ENCODE peak calls at places on chromosomes 7 and 10, in four cellular contexts. One of them, this sample, is unnamed.

GRCh38 chr7:39656415-39656814 is 33.0 kb downstream of the RALA start:
- DNase-seq in K562: no peak
- DNase-seq in WTC11: no peak
- DNase-seq in HepG2: no peak
- DNase-seq in this sample: no peak

GRCh38 chr7:3437467-3437866 is 136.4 kb downstream of the SDK1 start:
- DNase-seq in WTC11: no peak
- DNase-seq in K562: no peak
- DNase-seq in HepG2: no peak
- DNase-seq in this sample: no peak

GRCh38 chr7:105649727-105650381 is 68.6 kb upstream of the EFCAB10 start:
- DNase-seq in K562: no peak
- DNase-seq in HepG2: no peak
- DNase-seq in WTC11: no peak
- DNase-seq in this sample: no peak

GRCh38 chr10:32952541-32953276 is 5.3 kb downstream of the ITGB1 start:
- DNase-seq in K562: no peak
- DNase-seq in WTC11: no peak
- DNase-seq in HepG2: no peak
- DNase-seq in this sample: no peak

GRCh38 chr7:102889836-102890235 is 23.0 kb upstream of the LRRC17 start:
- DNase-seq in HepG2: no peak
- DNase-seq in WTC11: no peak
- DNase-seq in K562: no peak
- DNase-seq in this sample: no peak

GRCh38 chr10:28734940-28735759 is 57.8 kb downstream of the BAMBI start:
- DNase-seq in HepG2: peak
- DNase-seq in K562: peak
- DNase-seq in WTC11: no peak
- DNase-seq in this sample: peak

GRCh38 chr7:1839701-1840100 is 169.6 kb downstream of the ELFN1 start:
- DNase-seq in K562: no peak
- DNase-seq in HepG2: no peak
- DNase-seq in WTC11: peak
- DNase-seq in this sample: peak

GRCh38 chr10:13272164-13272571 is 27.7 kb downstream of the PHYH start:
- DNase-seq in K562: no peak
- DNase-seq in HepG2: peak
- DNase-seq in WTC11: peak
- DNase-seq in this sample: peak

GRCh38 chr10:70584941-70585544 is 17.5 kb downstream of the PRF1 start:
- DNase-seq in HepG2: peak
- DNase-seq in WTC11: peak
- DNase-seq in K562: peak
- DNase-seq in this sample: peak

GRCh38 chr7:7761340-7761973 is 43.0 kb upstream of the RPA3 start:
- DNase-seq in K562: no peak
- DNase-seq in WTC11: no peak
- DNase-seq in HepG2: peak
- DNase-seq in this sample: no peak

GRCh38 chr7:132709971-132710567 is 133.8 kb upstream of the PLXNA4 start:
- DNase-seq in WTC11: peak
- DNase-seq in K562: peak
- DNase-seq in HepG2: peak
- DNase-seq in this sample: no peak

GRCh38 chr10:119189811-119190282 is 11.2 kb upstream of the PRDX3 start:
- DNase-seq in K562: peak
- DNase-seq in HepG2: peak
- DNase-seq in WTC11: no peak
- DNase-seq in this sample: no peak

GRCh38 chr7:29987821-29988317 is 1.7 kb downstream of the SCRN1 start:
- DNase-seq in HepG2: peak
- DNase-seq in K562: no peak
- DNase-seq in WTC11: no peak
- DNase-seq in this sample: peak

GRCh38 chr10:23326541-23327307 is 17.9 kb downstream of the C10orf67 start:
- DNase-seq in K562: no peak
- DNase-seq in HepG2: no peak
- DNase-seq in WTC11: no peak
- DNase-seq in this sample: no peak

GRCh38 chr10:18666810-18667209 is 7.6 kb downstream of the ARL5B start:
- DNase-seq in WTC11: no peak
- DNase-seq in HepG2: peak
- DNase-seq in K562: no peak
- DNase-seq in this sample: no peak

GRCh38 chr10:37856881-37857286 is 526 bp downstream of the ZNF248 start:
- DNase-seq in HepG2: no peak
- DNase-seq in K562: peak
- DNase-seq in WTC11: peak
- DNase-seq in this sample: peak

GRCh38 chr7:44162179-44162578 is 21.0 kb upstream of the MYL7 start:
- DNase-seq in WTC11: no peak
- DNase-seq in K562: no peak
- DNase-seq in HepG2: no peak
- DNase-seq in this sample: no peak

GRCh38 chr7:41931263-41931646 is 228.4 kb upstream of the INHBA start:
- DNase-seq in WTC11: no peak
- DNase-seq in K562: no peak
- DNase-seq in HepG2: no peak
- DNase-seq in this sample: no peak

GRCh38 chr7:20141666-20142065 is 75.5 kb downstream of the MACC1 start:
- DNase-seq in WTC11: no peak
- DNase-seq in HepG2: no peak
- DNase-seq in K562: no peak
- DNase-seq in this sample: peak

GRCh38 chr10:124996127-124996853 is 54.4 kb downstream of the ZRANB1 start:
- DNase-seq in K562: no peak
- DNase-seq in HepG2: no peak
- DNase-seq in WTC11: peak
- DNase-seq in this sample: no peak

GRCh38 chr7:51346136-51346535 is 29.5 kb upstream of the COBL start:
- DNase-seq in HepG2: no peak
- DNase-seq in WTC11: no peak
- DNase-seq in K562: no peak
- DNase-seq in this sample: no peak

GRCh38 chr10:127193125-127193524 is 3.3 kb downstream of the INSYN2A start:
- DNase-seq in HepG2: no peak
- DNase-seq in K562: no peak
- DNase-seq in WTC11: no peak
- DNase-seq in this sample: no peak

GRCh38 chr7:101121996-101122932 is 4.6 kb upstream of the SERPINE1 start:
- DNase-seq in WTC11: peak
- DNase-seq in K562: no peak
- DNase-seq in HepG2: peak
- DNase-seq in this sample: no peak

GRCh38 chr7:106062006-106062405 is 50.1 kb downstream of the SYPL1 start:
- DNase-seq in WTC11: no peak
- DNase-seq in HepG2: no peak
- DNase-seq in K562: no peak
- DNase-seq in this sample: no peak

GRCh38 chr7:43163885-43164284 is 51.4 kb downstream of the HECW1 start:
- DNase-seq in K562: no peak
- DNase-seq in WTC11: no peak
- DNase-seq in HepG2: no peak
- DNase-seq in this sample: no peak

GRCh38 chr10:118166951-118167350 is 120.2 kb upstream of the RAB11FIP2 start:
- DNase-seq in K562: no peak
- DNase-seq in HepG2: no peak
- DNase-seq in WTC11: no peak
- DNase-seq in this sample: no peak

GRCh38 chr10:94232711-94233383 is 129.9 kb downstream of the NOC3L start:
- DNase-seq in HepG2: peak
- DNase-seq in WTC11: no peak
- DNase-seq in K562: no peak
- DNase-seq in this sample: no peak
- TF ChIP-seq MAX in HepG2: no peak
- TF ChIP-seq MAX in WTC11: no peak
- TF ChIP-seq MAX in K562: no peak
- TF ChIP-seq MAX in this sample: no peak

GRCh38 chr7:139673762-139674161 is 104.0 kb downstream of the HIPK2 start:
- DNase-seq in K562: no peak
- DNase-seq in HepG2: no peak
- DNase-seq in WTC11: no peak
- DNase-seq in this sample: no peak

GRCh38 chr7:139675127-139676110 is 102.4 kb downstream of the HIPK2 start:
- DNase-seq in WTC11: no peak
- DNase-seq in HepG2: peak
- DNase-seq in K562: no peak
- DNase-seq in this sample: no peak

GRCh38 chr7:139671967-139672366 is 105.8 kb downstream of the HIPK2 start:
- DNase-seq in WTC11: no peak
- DNase-seq in HepG2: no peak
- DNase-seq in K562: no peak
- DNase-seq in this sample: no peak

GRCh38 chr7:139674752-139675126 is 103.1 kb downstream of the HIPK2 start:
- DNase-seq in HepG2: no peak
- DNase-seq in WTC11: no peak
- DNase-seq in K562: no peak
- DNase-seq in this sample: no peak

GRCh38 chr7:139673230-139673629 is 104.6 kb downstream of the HIPK2 start:
- DNase-seq in K562: no peak
- DNase-seq in WTC11: peak
- DNase-seq in HepG2: no peak
- DNase-seq in this sample: peak
- TF ChIP-seq FOXJ3 in K562: no peak
- TF ChIP-seq FOXJ3 in WTC11: no peak
- TF ChIP-seq FOXJ3 in HepG2: no peak
- TF ChIP-seq FOXJ3 in this sample: no peak

DNA sequence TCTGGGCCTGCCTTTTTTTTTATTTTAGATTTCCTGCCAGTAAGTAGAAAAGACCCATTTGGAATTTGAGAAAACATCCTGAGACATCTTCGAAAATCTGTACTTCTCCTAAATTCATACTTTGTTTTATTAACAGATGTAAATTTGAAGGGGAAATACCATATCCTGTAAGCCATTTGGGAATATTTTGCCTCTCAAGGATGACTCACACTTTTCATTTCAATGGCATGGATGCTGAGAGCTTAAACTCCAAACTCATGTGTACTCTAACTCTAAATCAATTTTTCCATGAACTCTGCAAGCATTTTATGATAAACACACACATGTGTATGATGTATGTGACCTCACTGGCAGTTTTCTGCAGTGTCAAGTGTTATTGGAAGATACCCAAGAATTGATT is 89.0 kb downstream of the SEMA3A start:
- DNase-seq in HepG2: no peak
- DNase-seq in K562: no peak
- DNase-seq in WTC11: no peak
- DNase-seq in this sample: no peak
- TF ChIP-seq MAX in HepG2: no peak
- TF ChIP-seq MAX in K562: no peak
- TF ChIP-seq MAX in WTC11: no peak
- TF ChIP-seq MAX in this sample: no peak

DNA sequence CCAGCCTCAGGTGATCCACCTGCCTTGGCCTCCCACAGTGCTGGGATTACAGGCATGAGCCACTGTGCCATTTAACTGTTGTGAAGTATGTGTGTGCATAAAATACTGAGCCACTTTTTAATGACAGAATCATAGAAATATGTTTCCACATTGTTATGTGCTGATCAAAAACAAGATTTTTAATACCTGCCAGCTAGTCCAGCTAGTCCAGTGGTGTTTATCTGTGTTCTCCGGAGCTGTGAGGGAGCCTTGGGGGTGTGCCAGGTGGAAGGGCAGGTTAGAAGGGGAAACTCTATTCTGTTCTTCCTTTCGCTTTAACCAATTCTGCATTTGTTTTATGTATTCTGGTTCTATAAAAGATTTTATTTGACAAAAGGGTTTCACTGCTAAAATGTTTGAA is 7.0 kb downstream of the FAM221A start:
- DNase-seq in WTC11: no peak
- DNase-seq in K562: no peak
- DNase-seq in HepG2: no peak
- DNase-seq in this sample: no peak
- TF ChIP-seq FOXJ3 in WTC11: no peak
- TF ChIP-seq FOXJ3 in K562: no peak
- TF ChIP-seq FOXJ3 in HepG2: no peak
- TF ChIP-seq FOXJ3 in this sample: no peak